ENCODE peak calls at places on chromosomes 4 and X, in four cellular contexts. One of them, this sample, is unnamed.
A peak's percentile ranks its signal among the peaks of the same experiment; 100 is the strongest.

GRCh38 chrX:8084023-8084422 is 87.0 kb downstream of the VCX2 start:
- DNase-seq in HFFc6: no peak
- DNase-seq in adrenal gland: no peak
- DNase-seq in cardiac fibroblast: peak; percentile 3
- DNase-seq in this sample: no peak

GRCh38 chr4:76147454-76148141 is 599 bp downstream of the NUP54 start:
- DNase-seq in HFFc6: peak; percentile 65
- DNase-seq in adrenal gland: peak; percentile 58
- DNase-seq in cardiac fibroblast: peak; percentile 81
- DNase-seq in this sample: peak; percentile 17

GRCh38 chr4:84389406-84389805 is 109.7 kb downstream of the NKX6-1 start:
- DNase-seq in HFFc6: no peak
- DNase-seq in adrenal gland: no peak
- DNase-seq in cardiac fibroblast: no peak
- DNase-seq in this sample: no peak

GRCh38 chr4:2061208-2062131 is 2.3 kb downstream of the NAT8L start:
- DNase-seq in HFFc6: no peak
- DNase-seq in adrenal gland: no peak
- DNase-seq in cardiac fibroblast: no peak
- DNase-seq in this sample: no peak

GRCh38 chr4:147118523-147118922 is 172.9 kb upstream of the TTC29 start:
- DNase-seq in HFFc6: no peak
- DNase-seq in adrenal gland: no peak
- DNase-seq in cardiac fibroblast: peak; percentile 41
- DNase-seq in this sample: no peak

GRCh38 chr4:48970471-48970921 is 15.6 kb upstream of the CWH43 start:
- DNase-seq in HFFc6: peak; percentile 54
- DNase-seq in adrenal gland: no peak
- DNase-seq in cardiac fibroblast: peak; percentile 86
- DNase-seq in this sample: no peak

GRCh38 chr4:121072836-121073362 is 564 bp upstream of the NDNF start:
- DNase-seq in HFFc6: no peak
- DNase-seq in adrenal gland: no peak
- DNase-seq in cardiac fibroblast: no peak
- DNase-seq in this sample: no peak

GRCh38 chr4:56302775-56303174 is 84.5 kb downstream of the AASDH start:
- DNase-seq in HFFc6: no peak
- DNase-seq in adrenal gland: no peak
- DNase-seq in cardiac fibroblast: no peak
- DNase-seq in this sample: no peak

GRCh38 chrX:49995795-49996455 is 73.5 kb downstream of the CLCN5 start:
- DNase-seq in HFFc6: peak; percentile 3
- DNase-seq in adrenal gland: no peak
- DNase-seq in cardiac fibroblast: no peak
- DNase-seq in this sample: no peak

GRCh38 chrX:81336455-81337144 is 134.7 kb downstream of the SH3BGRL start:
- DNase-seq in HFFc6: peak; percentile 18
- DNase-seq in adrenal gland: no peak
- DNase-seq in cardiac fibroblast: peak; percentile 6
- DNase-seq in this sample: no peak

GRCh38 chr4:108155373-108155772 is 13.4 kb downstream of the LEF1 start:
- DNase-seq in HFFc6: no peak
- DNase-seq in adrenal gland: no peak
- DNase-seq in cardiac fibroblast: no peak
- DNase-seq in this sample: no peak

GRCh38 chr4:55125087-55125721 is at the start of gene KDR:
- DNase-seq in HFFc6: no peak
- DNase-seq in adrenal gland: peak; percentile 44
- DNase-seq in cardiac fibroblast: peak; percentile 50
- DNase-seq in this sample: no peak

GRCh38 chrX:55135171-55135570 is 46.4 kb downstream of the PAGE2 start:
- DNase-seq in HFFc6: peak; percentile 24
- DNase-seq in adrenal gland: peak; percentile 41
- DNase-seq in cardiac fibroblast: peak; percentile 49
- DNase-seq in this sample: no peak

GRCh38 chr4:37981425-37981824 is 21.2 kb downstream of the PTTG2 start:
- DNase-seq in HFFc6: no peak
- DNase-seq in adrenal gland: no peak
- DNase-seq in cardiac fibroblast: no peak
- DNase-seq in this sample: no peak

GRCh38 chrX:149124526-149125108 is 380.5 kb downstream of the IDS start:
- DNase-seq in HFFc6: no peak
- DNase-seq in adrenal gland: no peak
- DNase-seq in cardiac fibroblast: no peak
- DNase-seq in this sample: no peak

GRCh38 chrX:150239946-150240642 is 123.0 kb upstream of the MAMLD1 start:
- DNase-seq in HFFc6: no peak
- DNase-seq in adrenal gland: no peak
- DNase-seq in cardiac fibroblast: no peak
- DNase-seq in this sample: no peak

GRCh38 chr4:142404191-142404611 is 441.9 kb downstream of the INPP4B start:
- DNase-seq in HFFc6: peak; percentile 78
- DNase-seq in adrenal gland: peak; percentile 54
- DNase-seq in cardiac fibroblast: peak; percentile 91
- DNase-seq in this sample: no peak

GRCh38 chrX:129842510-129843208 is 1.0 kb downstream of the ZDHHC9 start:
- DNase-seq in HFFc6: peak; percentile 15
- DNase-seq in adrenal gland: peak; percentile 23
- DNase-seq in cardiac fibroblast: peak; percentile 69
- DNase-seq in this sample: no peak

GRCh38 chrX:7233632-7234406 is 85.9 kb upstream of the PUDP start:
- DNase-seq in HFFc6: peak; percentile 0
- DNase-seq in adrenal gland: no peak
- DNase-seq in cardiac fibroblast: peak; percentile 1
- DNase-seq in this sample: no peak

GRCh38 chrX:69067841-69068240 is 97.4 kb downstream of the PJA1 start:
- DNase-seq in HFFc6: no peak
- DNase-seq in adrenal gland: no peak
- DNase-seq in cardiac fibroblast: no peak
- DNase-seq in this sample: no peak

GRCh38 chr4:13633671-13634070 is 6.1 kb upstream of the BOD1L1 start:
- DNase-seq in HFFc6: no peak
- DNase-seq in adrenal gland: no peak
- DNase-seq in cardiac fibroblast: no peak
- DNase-seq in this sample: no peak

GRCh38 chrX:10447577-10448214 is 172.7 kb downstream of the MID1 start:
- DNase-seq in HFFc6: peak; percentile 12
- DNase-seq in adrenal gland: no peak
- DNase-seq in cardiac fibroblast: peak; percentile 55
- DNase-seq in this sample: no peak

GRCh38 chr4:153634737-153635353 is 49.2 kb upstream of the TLR2 start:
- DNase-seq in HFFc6: peak; percentile 16
- DNase-seq in adrenal gland: no peak
- DNase-seq in cardiac fibroblast: peak; percentile 59
- DNase-seq in this sample: no peak

GRCh38 chr4:1011022-1011694 is at the start of gene FGFRL1:
- DNase-seq in HFFc6: peak; percentile 71
- DNase-seq in adrenal gland: peak; percentile 95
- DNase-seq in cardiac fibroblast: peak; percentile 84
- DNase-seq in this sample: peak; percentile 20

GRCh38 chr4:152679414-152680281 is at the start of gene TMEM154:
- DNase-seq in HFFc6: peak; percentile 17
- DNase-seq in adrenal gland: peak; percentile 31
- DNase-seq in cardiac fibroblast: peak; percentile 92
- DNase-seq in this sample: peak; percentile 24

GRCh38 chr4:3035249-3035648 is 39.1 kb downstream of the HTT-AS start:
- DNase-seq in HFFc6: no peak
- DNase-seq in adrenal gland: no peak
- DNase-seq in cardiac fibroblast: no peak
- DNase-seq in this sample: no peak

GRCh38 chr4:118858779-118859178 is 22.9 kb upstream of the SEC24D start:
- DNase-seq in HFFc6: no peak
- DNase-seq in adrenal gland: no peak
- DNase-seq in cardiac fibroblast: no peak
- DNase-seq in this sample: no peak

GRCh38 chr4:110550260-110550659 is 72.6 kb downstream of the PITX2 start:
- DNase-seq in HFFc6: peak; percentile 47
- DNase-seq in adrenal gland: no peak
- DNase-seq in cardiac fibroblast: peak; percentile 50
- DNase-seq in this sample: peak; percentile 7